ENCODE peak calls at places on chromosomes 13 and 19, in six cellular contexts. F is colonic mucosa; P is CD4-positive, alpha-beta T cell; K is uterus; W is upper lobe of right lung; Z is PC-3. E is an unnamed sample.

GRCh38 chr19:45169602-45170001 is 8.4 kb downstream of the TRAPPC6A start:
- DNase-seq in K (no peak), Z (no peak), F (no peak), W (no peak), P (no peak), E (no peak)

GRCh38 chr19:3491396-3492119 is 8.3 kb upstream of the SMIM44 start:
- DNase-seq in P (no peak), W (no peak), F (no peak), Z (no peak), K (no peak), E (no peak)

GRCh38 chr19:39406656-39407393 is at the start of gene ZFP36:
- DNase-seq in W (peak), P (peak), Z (peak), F (peak), K (peak), E (peak)

GRCh38 chr19:47615714-47616113 is 6.8 kb downstream of the BICRA start:
- DNase-seq in W (no peak), K (no peak), P (no peak), F (no peak), Z (no peak), E (no peak)

GRCh38 chr13:29924482-29924884 is 74.1 kb upstream of the UBL3 start:
- DNase-seq in P (no peak), K (no peak), F (no peak), W (no peak), Z (peak), E (no peak)

GRCh38 chr19:32308436-32309077 is 36.9 kb upstream of the ZNF507 start:
- DNase-seq in W (no peak), F (no peak), P (no peak), K (no peak), Z (no peak), E (no peak)

GRCh38 chr13:78161266-78161665 is 242.6 kb upstream of the EDNRB start:
- DNase-seq in P (no peak), F (no peak), W (no peak), Z (no peak), K (no peak), E (no peak)

GRCh38 chr19:47255947-47256687 is at the start of gene CCDC9:
- DNase-seq in P (peak), W (peak), F (peak), K (peak), Z (peak), E (peak)

GRCh38 chr13:97889803-97890202 is 63.7 kb upstream of the IPO5 start:
- DNase-seq in K (no peak), P (no peak), W (no peak), Z (no peak), F (no peak), E (no peak)

GRCh38 chr19:44796701-44797115 is 12.2 kb upstream of the BCAM start:
- DNase-seq in F (no peak), W (no peak), Z (peak), K (no peak), P (peak), E (no peak)

GRCh38 chr13:47564041-47564440 is 437.0 kb downstream of the SUCLA2 start:
- DNase-seq in Z (no peak), W (no peak), P (no peak), F (no peak), K (no peak), E (no peak)

GRCh38 chr13:24512208-24513068 is at the start of gene PARP4:
- DNase-seq in Z (peak), W (peak), K (peak), F (peak), P (peak), E (peak)

GRCh38 chr13:27120811-27121210 is 50.8 kb downstream of the USP12 start:
- DNase-seq in K (no peak), P (no peak), W (no peak), F (no peak), Z (no peak), E (no peak)

GRCh38 chr13:97539651-97540230 is 105.8 kb downstream of the RAP2A start:
- DNase-seq in W (no peak), P (no peak), F (no peak), Z (peak), K (no peak), E (no peak)

GRCh38 chr19:29170554-29170953 is 42.4 kb downstream of the UQCRFS1 start:
- DNase-seq in P (no peak), F (no peak), Z (no peak), W (no peak), K (no peak), E (no peak)

GRCh38 chr19:30799854-30800755 is 427.9 kb downstream of the ZNF536 start:
- DNase-seq in P (no peak), Z (no peak), W (peak), K (no peak), F (peak), E (peak)

GRCh38 chr13:49560270-49561063 is 24.9 kb downstream of the RCBTB1 start:
- DNase-seq in P (no peak), K (no peak), Z (peak), W (no peak), F (no peak), E (no peak)

GRCh38 chr13:108322206-108322824 is 52.8 kb downstream of the TNFSF13B start:
- DNase-seq in W (no peak), Z (peak), P (no peak), F (no peak), K (no peak), E (no peak)

GRCh38 chr13:28059214-28059613 is 41.2 kb downstream of the FLT3 start:
- DNase-seq in P (peak), Z (peak), F (peak), K (no peak), W (no peak), E (no peak)

GRCh38 chr19:29263305-29264080 is 50.5 kb upstream of the UQCRFS1 start:
- DNase-seq in F (peak), K (peak), Z (peak), P (peak), W (no peak), E (peak)

DNA sequence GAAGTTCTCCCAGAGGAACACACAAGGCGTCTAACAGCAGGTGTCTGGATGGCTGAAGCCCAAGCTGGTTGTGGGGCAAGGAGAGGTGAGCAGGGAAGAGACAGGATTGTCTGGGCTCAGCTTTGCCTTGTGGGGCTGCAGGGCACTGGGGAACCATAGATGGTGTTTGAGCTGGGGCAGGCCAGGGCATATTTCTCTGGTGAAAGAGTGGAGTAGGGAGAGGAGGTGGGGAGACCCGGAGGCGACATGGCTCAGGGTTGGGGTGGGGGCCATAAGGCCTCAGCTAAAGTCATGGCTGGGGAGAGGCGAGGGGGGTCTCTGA is 5.4 kb upstream of the PALM start:
- DNase-seq in Z (no peak), F (no peak), K (no peak), P (no peak), W (no peak), E (no peak)
- H3K27ac ChIP-seq in Z (no peak), F (no peak), K (no peak), P (no peak), W (peak), E (no peak)

DNA sequence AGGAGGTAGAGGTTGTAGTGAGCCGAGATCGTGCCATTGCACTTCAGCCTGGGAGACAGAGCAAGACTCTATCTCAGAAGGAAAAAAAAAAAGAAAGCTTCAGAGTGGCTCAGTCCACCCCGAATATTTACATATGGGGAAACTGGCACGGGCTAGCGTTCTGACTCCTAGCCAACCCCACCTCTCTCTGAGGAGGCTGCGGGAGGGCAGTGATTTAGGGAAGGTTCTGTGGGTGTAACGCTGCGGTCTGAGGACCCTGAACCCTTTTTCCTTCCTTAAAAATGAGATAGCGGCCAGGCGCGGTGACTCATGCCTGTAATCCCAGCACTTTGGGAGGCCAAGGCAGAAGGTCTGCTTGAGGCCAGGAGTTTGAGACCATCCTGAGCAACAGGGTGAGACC is 5.0 kb downstream of the LRRC25 start:
- DNase-seq in P (no peak), W (peak), F (peak), K (no peak), Z (no peak), E (peak)
- TF ChIP-seq CTCF in P (no peak), W (no peak), F (no peak), K (no peak), Z (no peak), E (no peak)

DNA sequence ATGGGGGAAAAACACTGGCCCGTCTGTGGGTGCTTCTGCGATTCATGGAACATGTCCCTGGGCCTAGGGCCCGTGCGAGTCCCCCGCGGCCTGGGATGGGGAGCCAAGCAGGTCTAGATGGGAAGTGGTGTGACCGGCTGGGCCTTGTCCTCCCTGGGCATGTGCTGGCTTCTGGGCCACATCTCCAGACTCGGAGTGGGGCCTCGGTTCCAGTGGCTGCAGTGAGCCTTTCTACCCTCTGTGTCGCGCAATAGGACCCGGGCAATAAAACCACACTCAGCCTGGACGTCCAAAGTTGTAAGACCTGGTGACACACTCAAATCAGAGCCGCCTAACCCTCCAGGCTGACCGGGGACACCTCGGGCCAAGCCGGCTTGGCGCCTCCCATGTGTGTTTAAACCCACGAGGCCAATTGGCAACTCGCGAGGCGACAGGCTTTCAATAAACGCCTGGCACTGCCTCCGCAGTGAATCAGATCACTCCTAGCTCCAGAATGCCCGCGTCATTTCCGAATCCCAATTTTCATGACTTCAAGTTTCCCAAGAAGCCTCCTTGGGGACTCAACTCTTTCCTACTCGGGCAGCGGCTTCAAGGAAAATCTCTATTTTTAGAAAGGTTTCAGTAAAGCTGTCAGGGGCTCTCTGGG is 57.3 kb downstream of the KLF2 start:
- DNase-seq in K (peak), W (peak), F (no peak), P (no peak), Z (no peak), E (peak)
- H3K27ac ChIP-seq in K (peak), W (peak), F (peak), P (peak), Z (no peak), E (peak)

GRCh38 chr19:14023404-14024235 is 4.3 kb upstream of the RLN3 start:
- DNase-seq in F (peak), P (no peak), K (no peak), Z (peak), W (peak), E (no peak)
- TF ChIP-seq CTCF in F (peak), P (peak), K (no peak), Z (peak), W (peak), E (peak)

GRCh38 chr19:41255171-41255570 is 9.0 kb upstream of the HNRNPUL1 start:
- DNase-seq in Z (no peak), F (no peak), P (no peak), W (no peak), K (no peak), E (no peak)
- H3K27ac ChIP-seq in Z (no peak), F (no peak), P (no peak), W (no peak), K (no peak), E (no peak)

DNA sequence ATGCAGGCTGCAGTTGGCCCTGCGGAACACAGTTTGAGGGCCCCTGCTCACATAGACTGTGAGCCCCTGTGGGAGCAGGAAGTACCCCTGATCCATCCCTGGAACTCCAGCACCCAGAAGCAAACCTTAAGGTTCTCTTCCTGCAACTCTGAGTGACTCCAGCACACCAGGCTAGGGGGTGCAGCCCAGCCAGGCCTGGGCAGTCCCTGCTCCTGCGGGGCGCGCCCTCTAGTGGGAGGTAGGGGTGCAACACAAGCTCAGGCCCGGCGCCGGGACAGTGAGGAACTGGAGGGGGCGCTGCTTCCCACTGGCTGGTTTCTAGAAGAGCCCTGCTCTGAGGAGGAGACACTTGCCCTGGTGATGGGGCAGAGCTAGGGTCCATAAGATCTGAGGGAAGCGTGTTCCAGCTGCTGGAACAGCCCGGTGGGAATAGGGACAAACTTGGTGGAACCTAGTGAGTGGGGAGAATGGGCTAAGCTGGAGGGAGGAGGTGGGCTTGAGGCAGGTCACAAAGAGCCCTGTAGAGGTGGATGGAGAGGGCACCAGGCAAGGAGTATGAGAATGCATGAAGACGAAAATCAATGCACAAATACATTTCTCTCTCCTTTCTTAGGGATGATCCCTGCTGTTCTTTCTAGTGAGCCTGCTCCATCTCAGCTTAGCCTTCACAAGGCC is 5.0 kb downstream of the ZSCAN5A start:
- DNase-seq in P (peak), Z (peak), W (peak), K (no peak), F (peak), E (no peak)
- TF ChIP-seq CTCF in P (peak), Z (peak), W (peak), K (no peak), F (peak), E (peak)

GRCh38 chr13:113975416-113975815 is 1.5 kb upstream of the C13orf46 start:
- DNase-seq in P (no peak), Z (no peak), K (peak), F (no peak), W (peak), E (no peak)

GRCh38 chr13:113977976-113978375 is 4.1 kb upstream of the C13orf46 start:
- DNase-seq in F (no peak), P (no peak), K (no peak), Z (no peak), W (peak), E (no peak)

GRCh38 chr13:113974304-113975281 is 717 bp upstream of the C13orf46 start:
- DNase-seq in F (no peak), K (peak), P (no peak), Z (no peak), W (peak), E (no peak)

GRCh38 chr13:113978741-113979481 is 5.0 kb upstream of the C13orf46 start:
- DNase-seq in P (no peak), F (no peak), W (peak), Z (no peak), K (peak), E (no peak)

GRCh38 chr13:113976711-113977684 is 3.1 kb upstream of the C13orf46 start:
- DNase-seq in P (no peak), W (peak), F (no peak), Z (peak), K (peak), E (no peak)
- H3K27ac ChIP-seq in P (no peak), W (peak), F (no peak), Z (no peak), K (no peak), E (no peak)

GRCh38 chr19:55447421-55448174 is 4.5 kb upstream of the SHISA7 start:
- DNase-seq in P (no peak), Z (peak), W (no peak), F (no peak), K (no peak), E (no peak)
- TF ChIP-seq CTCF in P (no peak), Z (no peak), W (no peak), F (no peak), K (no peak), E (no peak)

GRCh38 chr13:83547043-83547442 is 335.2 kb downstream of the SLITRK1 start:
- DNase-seq in Z (no peak), K (no peak), W (no peak), F (no peak), P (no peak), E (no peak)
- H3K27ac ChIP-seq in Z (no peak), K (no peak), W (no peak), F (no peak), P (no peak), E (no peak)

GRCh38 chr13:40472427-40473220 is 193.8 kb downstream of the FOXO1 start:
- DNase-seq in K (no peak), F (no peak), Z (no peak), P (no peak), W (no peak), E (no peak)
- TF ChIP-seq CTCF in K (no peak), F (no peak), Z (no peak), P (no peak), W (no peak), E (no peak)

E was measured in right atrium auricular region.